ENCODE peak calls at places on chromosomes 1 and 21, in seven cellular contexts. P, V, C, E, I, Z and N are unnamed samples. For H3K4me1, the result is how much of the 10 kb centered on the place peaks cover.

GRCh38 chr1:178232949-178233348 is 139.0 kb downstream of the RASAL2 start:
- DNase-seq in Z (peak), C (no peak), E (no peak), I (no peak), P (no peak), V (peak), N (no peak)

GRCh38 chr1:88016947-88017346 is 667.1 kb upstream of the PKN2 start:
- DNase-seq in Z (no peak), C (peak), P (no peak), V (no peak), E (no peak), I (no peak), N (no peak)

GRCh38 chr1:16980473-16981268 is at the start of gene MFAP2:
- DNase-seq in C (no peak), P (peak), I (no peak), Z (peak), V (no peak), E (no peak), N (no peak)

GRCh38 chr1:39230261-39231190 is 26.0 kb downstream of the MACF1 start:
- DNase-seq in P (no peak), C (no peak), I (peak), Z (peak), E (peak), V (no peak), N (no peak)

GRCh38 chr1:7208647-7209180 is 423.5 kb downstream of the CAMTA1 start:
- DNase-seq in Z (no peak), V (no peak), P (no peak), I (no peak), E (no peak), C (no peak), N (no peak)

GRCh38 chr1:30201015-30201414 is 522.4 kb downstream of the MATN1 start:
- DNase-seq in I (no peak), C (no peak), P (no peak), E (no peak), V (no peak), Z (no peak), N (no peak)

GRCh38 chr1:193417420-193417819 is 231.0 kb upstream of the B3GALT2 start:
- DNase-seq in C (no peak), P (no peak), E (no peak), Z (peak), I (no peak), V (peak), N (no peak)

GRCh38 chr1:924619-925323 is 1.0 kb downstream of the SAMD11 start:
- DNase-seq in V (peak), E (no peak), C (peak), P (no peak), I (peak), Z (peak), N (no peak)

GRCh38 chr21:14120091-14120734 is 90.5 kb downstream of the LIPI start:
- DNase-seq in Z (no peak), I (no peak), C (peak), V (peak), E (peak), P (no peak), N (no peak)

GRCh38 chr21:36703123-36703522 is 4.2 kb downstream of the SIM2 start:
- DNase-seq in Z (no peak), C (no peak), V (no peak), P (no peak), I (no peak), E (no peak), N (no peak)

GRCh38 chr1:96388421-96389310 is 332.9 kb upstream of the PTBP2 start:
- DNase-seq in V (peak), E (no peak), Z (peak), P (no peak), I (peak), C (no peak), N (no peak)

GRCh38 chr1:203796223-203796747 is 862 bp downstream of the ZBED6 start:
- DNase-seq in C (peak), E (no peak), V (peak), Z (peak), I (peak), P (no peak), N (no peak)

GRCh38 chr1:203799157-203799556 is 3.7 kb downstream of the ZBED6 start:
- DNase-seq in C (no peak), P (no peak), V (no peak), I (no peak), E (no peak), Z (peak), N (no peak)

GRCh38 chr1:203797948-203798347 is 2.5 kb downstream of the ZBED6 start:
- DNase-seq in C (no peak), E (no peak), Z (no peak), V (no peak), I (no peak), P (no peak), N (no peak)

GRCh38 chr1:203795382-203796222 is at the start of the genes ZBED6 and ZC3H11A:
- DNase-seq in C (peak), P (peak), E (peak), V (peak), Z (peak), I (peak), N (peak)

GRCh38 chr1:203797216-203797615 is 1.8 kb downstream of the ZBED6 start:
- DNase-seq in V (no peak), P (no peak), I (no peak), E (no peak), Z (no peak), C (no peak), N (no peak)
- H3K4me3 ChIP-seq in V (peak), P (peak), I (peak), E (peak), Z (peak), C (peak), N (peak)

DNA sequence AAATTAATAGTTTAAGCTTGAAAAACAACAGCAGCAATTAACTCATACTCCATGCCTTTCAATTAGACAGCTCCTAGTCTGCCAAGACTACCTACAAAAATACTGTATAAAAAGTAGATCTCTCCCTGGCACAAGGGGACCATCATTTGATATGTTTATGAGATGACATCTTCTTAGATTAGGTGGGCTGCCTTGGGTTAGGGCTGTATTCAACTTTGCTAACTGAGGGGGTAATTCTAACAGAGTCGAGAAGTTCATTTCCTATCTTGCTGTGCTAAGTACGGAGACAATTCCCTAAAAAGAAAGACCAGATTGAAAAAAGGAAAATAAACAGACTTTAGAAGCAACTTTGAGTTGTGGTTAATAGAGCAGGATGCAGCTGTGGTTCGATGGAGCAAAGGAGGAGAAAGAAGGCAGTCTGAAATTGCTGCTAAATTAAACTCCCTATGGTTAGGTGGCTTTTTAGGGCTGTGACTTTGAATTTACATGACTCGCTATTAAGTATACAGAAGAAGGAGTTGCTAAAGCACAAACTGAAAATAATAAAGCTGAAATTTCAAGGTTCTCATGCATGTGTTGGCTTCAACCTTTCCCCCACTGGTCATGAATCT is 75.4 kb downstream of the CDC7 start:
- DNase-seq in I (no peak), V (peak), P (no peak), C (no peak), Z (no peak), E (no peak), N (no peak)
- H3K4me1 ChIP-seq in I (half or more), V (under half), P (under half), C (under half), Z (under half), E (under half), N (under half)

DNA sequence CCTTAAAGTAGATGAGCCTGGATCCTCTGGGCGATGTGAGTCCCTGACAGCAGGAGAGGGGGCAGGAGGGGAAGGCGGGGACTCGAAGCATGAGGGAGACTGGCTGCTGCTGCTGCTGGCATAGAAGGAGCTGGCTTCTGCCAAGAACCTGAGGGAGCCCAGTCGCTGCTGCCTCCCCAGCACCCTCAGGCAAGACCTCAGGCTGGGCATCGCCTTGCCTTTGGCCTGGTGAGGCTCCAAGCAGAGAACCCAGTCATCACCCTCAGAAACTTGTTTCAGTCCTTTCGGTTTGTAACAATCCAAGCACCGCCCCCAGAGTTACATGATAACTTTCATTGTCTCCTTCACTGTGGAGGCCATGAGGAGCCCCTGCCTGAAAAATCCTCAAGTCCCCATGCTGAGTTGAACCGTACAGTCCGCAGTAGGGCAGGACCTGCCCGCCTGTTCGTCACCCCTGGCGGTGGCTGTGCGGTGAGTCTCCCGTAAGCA is 38.8 kb downstream of the POFUT2 start:
- DNase-seq in C (peak), E (no peak), P (no peak), I (no peak), V (peak), Z (peak), N (no peak)
- H3K4me3 ChIP-seq in C (no peak), E (no peak), P (no peak), I (peak), V (peak), Z (peak), N (peak)

GRCh38 chr1:156120318-156120717 is 5.8 kb downstream of the LMNA start:
- DNase-seq in I (no peak), C (no peak), E (no peak), P (no peak), Z (no peak), V (no peak), N (no peak)
- H3K4me1 ChIP-seq in I (half or more), C (under half), E (half or more), P (half or more), Z (under half), V (under half), N (half or more)

GRCh38 chr1:156708245-156708661 is 2.9 kb upstream of the CRABP2 start:
- DNase-seq in P (no peak), E (no peak), C (no peak), V (no peak), Z (no peak), I (no peak), N (no peak)
- H3K4me3 ChIP-seq in P (no peak), E (peak), C (no peak), V (no peak), Z (no peak), I (no peak), N (no peak)

DNA sequence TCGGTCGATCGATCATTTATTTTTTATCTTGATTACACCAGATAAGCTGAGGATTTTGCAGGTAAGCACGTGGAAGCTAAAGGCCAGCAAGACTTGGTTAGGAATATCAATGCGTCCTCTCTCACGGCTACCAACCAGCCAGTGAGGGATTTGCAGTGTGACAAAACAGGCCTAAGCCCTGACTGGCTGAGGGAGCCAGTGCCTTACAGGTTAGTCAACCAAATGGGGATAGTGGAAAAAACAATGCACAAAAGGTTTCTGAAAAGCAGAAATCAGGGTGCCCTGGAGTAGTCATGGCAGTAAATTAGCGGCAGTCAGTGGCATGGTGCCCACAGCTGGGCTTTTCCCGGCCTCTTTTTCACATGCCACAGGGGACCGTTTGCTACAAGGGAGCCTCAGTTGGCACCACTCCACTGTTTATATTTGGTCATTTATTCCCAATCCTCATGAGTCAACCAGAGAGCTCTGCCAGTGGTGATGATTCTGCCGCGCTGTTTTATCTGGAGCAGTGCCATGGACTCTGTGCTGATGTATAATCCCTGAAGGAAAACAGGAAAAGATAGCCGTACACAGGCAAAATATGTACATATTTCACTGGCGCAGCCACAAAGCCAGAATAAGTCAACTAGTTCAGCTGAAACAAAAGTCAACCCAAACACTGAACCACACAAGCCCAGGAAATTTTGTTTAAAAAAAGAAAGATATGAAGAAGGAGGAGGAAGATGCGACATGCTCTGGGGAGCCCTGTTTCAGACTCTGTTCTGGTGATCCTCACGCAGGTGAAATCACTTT is 167.7 kb downstream of the RHOU start:
- DNase-seq in Z (peak), E (no peak), C (peak), I (peak), P (peak), V (peak), N (peak)
- H3K4me1 ChIP-seq in Z (under half), E (under half), C (under half), I (under half), P (under half), V (under half), N (under half)

DNA sequence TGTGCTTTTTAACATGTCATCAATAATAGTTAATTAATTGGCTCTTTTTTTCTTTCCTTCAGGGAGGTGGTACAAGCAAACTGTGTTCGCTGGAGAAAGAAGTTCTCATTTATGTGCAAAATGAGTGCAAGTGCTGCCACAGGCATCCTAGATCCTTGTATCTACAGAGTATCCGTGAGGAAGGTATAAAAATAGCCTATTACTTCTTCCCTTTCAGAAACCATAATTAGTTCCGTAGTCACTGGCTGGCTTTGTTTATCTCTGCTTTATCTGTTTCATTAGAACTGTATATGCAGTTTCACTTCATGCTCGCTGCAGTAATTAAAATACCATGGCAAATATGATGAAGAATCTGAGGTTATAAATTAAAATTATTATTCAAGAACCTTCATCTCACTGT is 40.6 kb downstream of the EEIG2 start:
- DNase-seq in C (no peak), V (no peak), E (no peak), P (no peak), Z (no peak), I (no peak), N (no peak)
- H3K4me3 ChIP-seq in C (no peak), V (no peak), E (no peak), P (no peak), Z (no peak), I (no peak), N (no peak)